ENCODE peak calls at places on chromosomes 13 and 19, in six cellular contexts. U is breast epithelium, O is right atrium auricular region, I is AG10803, H is B cell, K is foreskin fibroblast. V is an unnamed sample.

GRCh38 chr19:19403373-19403901 is 2.0 kb upstream of the GATAD2A start:
- DNase-seq in K (peak; percentile 48), O (no peak), U (no peak), H (no peak), I (peak; percentile 59), V (no peak)

GRCh38 chr19:52527954-52528326 is 472 bp downstream of the ZNF808 start:
- DNase-seq in U (no peak), K (no peak), O (no peak), I (peak; percentile 1), H (no peak), V (no peak)

GRCh38 chr13:44591316-44591715 is 15.2 kb upstream of the TSC22D1 start:
- DNase-seq in U (no peak), I (no peak), K (no peak), H (no peak), O (no peak), V (no peak)

GRCh38 chr19:9936151-9937000 is at the start of gene OLFM2:
- DNase-seq in I (no peak), U (no peak), H (peak; percentile 61), O (no peak), K (no peak), V (peak; percentile 50)

GRCh38 chr13:111315347-111315995 is 5.0 kb upstream of the TEX29 start:
- DNase-seq in I (no peak), K (no peak), U (no peak), H (no peak), O (no peak), V (no peak)

GRCh38 chr13:107480130-107480529 is 735.2 kb downstream of the LIG4 start:
- DNase-seq in U (no peak), I (no peak), O (no peak), K (no peak), H (no peak), V (no peak)

GRCh38 chr13:39273953-39274352 is 235.7 kb downstream of the NHLRC3 start:
- DNase-seq in U (no peak), K (no peak), I (peak; percentile 11), O (no peak), H (no peak), V (no peak)

GRCh38 chr13:86383151-86383550 is 583.9 kb upstream of the SLITRK6 start:
- DNase-seq in I (no peak), O (no peak), U (no peak), K (no peak), H (no peak), V (no peak)

GRCh38 chr19:6534451-6535093 is 3.7 kb downstream of the TNFSF9 start:
- DNase-seq in I (no peak), O (no peak), U (no peak), K (no peak), H (peak; percentile 15), V (no peak)

GRCh38 chr19:33515921-33516320 is 5.7 kb downstream of the PEPD start:
- DNase-seq in U (no peak), I (no peak), K (no peak), O (no peak), H (no peak), V (no peak)

GRCh38 chr13:44627441-44627840 is 51.3 kb upstream of the TSC22D1 start:
- DNase-seq in K (peak; percentile 11), H (no peak), U (no peak), O (no peak), I (peak; percentile 42), V (no peak)

GRCh38 chr19:46748325-46749109 is 2.3 kb upstream of the STRN4 start:
- DNase-seq in K (peak; percentile 43), I (peak; percentile 61), H (peak; percentile 66), U (no peak), O (no peak), V (peak; percentile 64)

GRCh38 chr13:43305416-43305815 is 282.0 kb downstream of the DNAJC15 start:
- DNase-seq in O (no peak), K (peak; percentile 59), U (no peak), I (no peak), H (no peak), V (no peak)

GRCh38 chr13:77300176-77301141 is 26.4 kb downstream of the MYCBP2 start:
- DNase-seq in I (peak; percentile 74), K (peak; percentile 59), H (no peak), O (no peak), U (no peak), V (no peak)

GRCh38 chr13:99206226-99206625 is 5.6 kb downstream of the UBAC2 start:
- DNase-seq in K (no peak), I (no peak), H (no peak), O (peak; percentile 26), U (no peak), V (no peak)

GRCh38 chr13:48976677-48977625 is 1.2 kb downstream of the FNDC3A start:
- DNase-seq in H (no peak), I (peak; percentile 1), O (peak; percentile 60), K (no peak), U (no peak), V (no peak)

GRCh38 chr19:1752757-1753728 is at the start of gene ONECUT3:
- DNase-seq in O (no peak), U (no peak), H (peak; percentile 36), I (no peak), K (no peak), V (no peak)

GRCh38 chr19:7242601-7243258 is 51.5 kb downstream of the INSR start:
- DNase-seq in O (no peak), I (peak; percentile 89), K (peak; percentile 59), U (no peak), H (no peak), V (peak; percentile 58)

GRCh38 chr13:32426191-32426980 is 1.5 kb downstream of the N4BP2L1 start:
- DNase-seq in U (no peak), H (peak; percentile 71), O (no peak), K (no peak), I (peak; percentile 23), V (peak; percentile 75)

GRCh38 chr19:18863843-18864362 is 32.1 kb downstream of the CERS1 start:
- DNase-seq in H (no peak), I (no peak), K (no peak), U (no peak), O (no peak), V (no peak)

GRCh38 chr19:2982983-2983350 is 5.6 kb downstream of the TLE6 start:
- DNase-seq in U (peak; percentile 96), O (peak; percentile 95), K (peak; percentile 77), I (peak; percentile 98), H (no peak), V (no peak)

GRCh38 chr19:30339624-30340525 is 32.3 kb upstream of the ZNF536 start:
- DNase-seq in U (no peak), O (no peak), K (no peak), I (no peak), H (no peak), V (no peak)

GRCh38 chr13:74977498-74977897 is 504.5 kb downstream of the TBC1D4 start:
- DNase-seq in O (no peak), H (no peak), U (no peak), K (peak; percentile 31), I (no peak), V (no peak)

GRCh38 chr13:90717451-90717936 is 630.0 kb upstream of the MIR17HG start:
- DNase-seq in I (peak; percentile 91), U (no peak), H (no peak), K (peak; percentile 28), O (no peak), V (no peak)

GRCh38 chr13:39253774-39254173 is 215.5 kb downstream of the NHLRC3 start:
- DNase-seq in H (no peak), K (peak; percentile 9), U (no peak), I (peak; percentile 3), O (no peak), V (no peak)

GRCh38 chr19:57675881-57676280 is 5.9 kb upstream of the ZNF551 start:
- DNase-seq in U (no peak), I (peak; percentile 77), H (no peak), O (no peak), K (peak; percentile 10), V (no peak)
- TF ChIP-seq CTCF in U (no peak), I (no peak), H (no peak), O (no peak), K (no peak), V (no peak)

GRCh38 chr19:17725422-17726078 is 6.3 kb downstream of the MAP1S start:
- DNase-seq in O (no peak), H (peak; percentile 73), U (no peak), I (no peak), K (no peak), V (no peak)
- TF ChIP-seq CTCF in O (no peak), H (peak; percentile 66), U (no peak), I (peak; percentile 13), K (peak; percentile 13), V (peak; percentile 67)

GRCh38 chr13:65504213-65504612 is 1725.9 kb downstream of the PCDH9 start:
- DNase-seq in U (no peak), K (no peak), O (no peak), H (no peak), I (no peak), V (no peak)

GRCh38 chr13:65508338-65508737 is 1721.8 kb downstream of the PCDH9 start:
- DNase-seq in H (no peak), U (no peak), K (no peak), I (no peak), O (no peak), V (no peak)

GRCh38 chr13:65505941-65506340 is 1724.2 kb downstream of the PCDH9 start:
- DNase-seq in I (no peak), U (no peak), O (no peak), K (no peak), H (no peak), V (no peak)

GRCh38 chr13:65508745-65509144 is 1721.4 kb downstream of the PCDH9 start:
- DNase-seq in U (no peak), H (no peak), K (no peak), O (no peak), I (no peak), V (no peak)
- TF ChIP-seq CTCF in U (no peak), H (no peak), K (no peak), O (no peak), I (no peak), V (no peak)

GRCh38 chr19:32255566-32256295 is 89.7 kb upstream of the ZNF507 start:
- DNase-seq in K (no peak), U (no peak), H (no peak), O (no peak), I (no peak), V (no peak)

GRCh38 chr19:32258167-32258566 is 87.2 kb upstream of the ZNF507 start:
- DNase-seq in K (no peak), I (no peak), U (no peak), O (no peak), H (no peak), V (no peak)

GRCh38 chr19:32254128-32254527 is 91.3 kb upstream of the ZNF507 start:
- DNase-seq in O (no peak), H (no peak), I (no peak), K (no peak), U (no peak), V (no peak)

GRCh38 chr19:32257326-32258073 is 87.9 kb upstream of the ZNF507 start:
- DNase-seq in H (no peak), I (no peak), U (no peak), K (no peak), O (no peak), V (no peak)

DNA sequence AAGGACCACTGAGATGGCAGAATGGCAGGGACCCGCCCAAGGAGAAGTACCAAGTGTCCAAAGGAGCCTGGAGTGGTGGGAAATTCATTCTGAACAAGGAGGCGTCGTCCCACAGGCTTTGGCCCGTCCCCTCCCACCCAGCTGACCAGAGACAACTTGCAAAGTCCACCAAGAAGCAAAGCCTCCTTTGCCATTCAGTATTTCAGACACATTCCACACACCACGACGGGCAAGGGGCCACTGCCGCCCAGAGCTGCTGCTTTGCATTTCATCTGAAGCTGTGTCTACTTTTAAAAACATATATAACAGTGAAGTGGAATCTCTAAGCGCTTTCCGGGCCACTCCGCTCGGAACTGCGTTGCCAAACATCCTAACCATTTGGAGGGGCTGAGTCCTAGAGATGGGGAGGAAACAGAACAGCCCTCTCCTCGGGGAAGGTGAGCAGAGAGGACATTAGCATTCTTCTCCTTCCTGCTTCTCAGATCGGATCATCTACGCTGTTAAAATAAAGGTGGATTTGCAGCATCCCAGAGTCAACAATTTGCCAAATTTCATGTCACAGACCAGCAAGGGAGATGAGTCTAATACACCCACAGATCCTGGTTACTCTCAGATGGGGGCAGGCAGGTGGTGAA is 89.0 kb upstream of the ZNF507 start:
- DNase-seq in I (no peak), H (no peak), U (no peak), K (no peak), O (no peak), V (no peak)
- TF ChIP-seq CTCF in I (no peak), H (no peak), U (no peak), K (no peak), O (no peak), V (no peak)